ENCODE peak calls at places on chromosomes 3 and 15, in ten cellular contexts. One of them, this sample, is unnamed.

GRCh38 chr15:67506775-67507747 is 13.9 kb upstream of the C15orf61 start:
- DNase-seq in stomach: no peak
- DNase-seq in ovary: no peak
- DNase-seq in HCT116: no peak
- DNase-seq in suprapubic skin: no peak
- DNase-seq in lower leg skin: no peak
- DNase-seq in GM12891: no peak
- DNase-seq in heart left ventricle: no peak
- DNase-seq in uterus: no peak
- DNase-seq in A549: no peak
- DNase-seq in this sample: no peak

GRCh38 chr3:168847293-168847883 is 751.7 kb upstream of the GOLIM4 start:
- DNase-seq in heart left ventricle: no peak
- DNase-seq in A549: no peak
- DNase-seq in ovary: no peak
- DNase-seq in stomach: no peak
- DNase-seq in GM12891: no peak
- DNase-seq in lower leg skin: no peak
- DNase-seq in suprapubic skin: no peak
- DNase-seq in HCT116: no peak
- DNase-seq in uterus: no peak
- DNase-seq in this sample: peak

GRCh38 chr15:71042356-71042922 is 72.8 kb upstream of the THSD4 start:
- DNase-seq in uterus: no peak
- DNase-seq in GM12891: no peak
- DNase-seq in suprapubic skin: no peak
- DNase-seq in lower leg skin: no peak
- DNase-seq in HCT116: no peak
- DNase-seq in heart left ventricle: no peak
- DNase-seq in stomach: no peak
- DNase-seq in A549: no peak
- DNase-seq in ovary: no peak
- DNase-seq in this sample: no peak

GRCh38 chr15:83208357-83208661 is 686 bp upstream of the HDGFL3 start:
- DNase-seq in GM12891: no peak
- DNase-seq in HCT116: no peak
- DNase-seq in ovary: no peak
- DNase-seq in lower leg skin: no peak
- DNase-seq in uterus: no peak
- DNase-seq in stomach: no peak
- DNase-seq in suprapubic skin: no peak
- DNase-seq in A549: no peak
- DNase-seq in heart left ventricle: no peak
- DNase-seq in this sample: peak

GRCh38 chr15:80989110-80989517 is 505 bp downstream of the MESD start:
- DNase-seq in lower leg skin: no peak
- DNase-seq in HCT116: no peak
- DNase-seq in GM12891: no peak
- DNase-seq in A549: peak
- DNase-seq in uterus: no peak
- DNase-seq in ovary: peak
- DNase-seq in heart left ventricle: no peak
- DNase-seq in stomach: no peak
- DNase-seq in suprapubic skin: no peak
- DNase-seq in this sample: no peak

GRCh38 chr15:96079882-96080281 is 250.6 kb upstream of the NR2F2 start:
- DNase-seq in stomach: no peak
- DNase-seq in GM12891: no peak
- DNase-seq in heart left ventricle: no peak
- DNase-seq in ovary: no peak
- DNase-seq in suprapubic skin: no peak
- DNase-seq in A549: no peak
- DNase-seq in lower leg skin: no peak
- DNase-seq in HCT116: no peak
- DNase-seq in uterus: no peak
- DNase-seq in this sample: no peak

GRCh38 chr15:95302809-95303208 is 1027.7 kb upstream of the NR2F2 start:
- DNase-seq in heart left ventricle: no peak
- DNase-seq in A549: no peak
- DNase-seq in stomach: no peak
- DNase-seq in lower leg skin: no peak
- DNase-seq in ovary: no peak
- DNase-seq in uterus: no peak
- DNase-seq in HCT116: no peak
- DNase-seq in suprapubic skin: no peak
- DNase-seq in GM12891: no peak
- DNase-seq in this sample: no peak

GRCh38 chr15:69718916-69719315 is 266.3 kb downstream of the RPLP1 start:
- DNase-seq in heart left ventricle: peak
- DNase-seq in uterus: no peak
- DNase-seq in lower leg skin: peak
- DNase-seq in HCT116: no peak
- DNase-seq in A549: no peak
- DNase-seq in ovary: no peak
- DNase-seq in stomach: no peak
- DNase-seq in suprapubic skin: no peak
- DNase-seq in GM12891: no peak
- DNase-seq in this sample: no peak

GRCh38 chr3:32340039-32340438 is 51.6 kb upstream of the CMTM7 start:
- DNase-seq in uterus: no peak
- DNase-seq in suprapubic skin: no peak
- DNase-seq in stomach: no peak
- DNase-seq in GM12891: peak
- DNase-seq in heart left ventricle: no peak
- DNase-seq in HCT116: peak
- DNase-seq in ovary: no peak
- DNase-seq in lower leg skin: no peak
- DNase-seq in A549: peak
- DNase-seq in this sample: peak

GRCh38 chr3:138027821-138028220 is 17.9 kb downstream of the CLDN18 start:
- DNase-seq in ovary: no peak
- DNase-seq in suprapubic skin: no peak
- DNase-seq in stomach: no peak
- DNase-seq in GM12891: no peak
- DNase-seq in uterus: no peak
- DNase-seq in heart left ventricle: no peak
- DNase-seq in HCT116: no peak
- DNase-seq in A549: no peak
- DNase-seq in lower leg skin: no peak
- DNase-seq in this sample: no peak

GRCh38 chr3:24048843-24049242 is 103.8 kb downstream of the NR1D2 start:
- DNase-seq in GM12891: no peak
- DNase-seq in A549: no peak
- DNase-seq in HCT116: no peak
- DNase-seq in suprapubic skin: no peak
- DNase-seq in uterus: no peak
- DNase-seq in ovary: no peak
- DNase-seq in stomach: no peak
- DNase-seq in heart left ventricle: no peak
- DNase-seq in lower leg skin: peak
- DNase-seq in this sample: no peak

GRCh38 chr3:132180337-132180791 is 136.8 kb upstream of the ACP3 start:
- DNase-seq in lower leg skin: no peak
- DNase-seq in heart left ventricle: no peak
- DNase-seq in HCT116: peak
- DNase-seq in A549: peak
- DNase-seq in ovary: no peak
- DNase-seq in stomach: no peak
- DNase-seq in GM12891: no peak
- DNase-seq in uterus: no peak
- DNase-seq in suprapubic skin: no peak
- DNase-seq in this sample: peak

GRCh38 chr3:96900059-96900458 is 85.7 kb downstream of the EPHA6 start:
- DNase-seq in heart left ventricle: no peak
- DNase-seq in ovary: no peak
- DNase-seq in GM12891: no peak
- DNase-seq in A549: no peak
- DNase-seq in HCT116: no peak
- DNase-seq in uterus: no peak
- DNase-seq in lower leg skin: no peak
- DNase-seq in suprapubic skin: no peak
- DNase-seq in stomach: no peak
- DNase-seq in this sample: no peak

GRCh38 chr15:43329222-43329959 is 982 bp downstream of the LCMT2 start:
- DNase-seq in stomach: peak
- DNase-seq in GM12891: no peak
- DNase-seq in lower leg skin: peak
- DNase-seq in HCT116: no peak
- DNase-seq in heart left ventricle: no peak
- DNase-seq in uterus: no peak
- DNase-seq in suprapubic skin: no peak
- DNase-seq in A549: no peak
- DNase-seq in ovary: no peak
- DNase-seq in this sample: peak

GRCh38 chr3:191290311-191291025 is 38.7 kb upstream of the CCDC50 start:
- DNase-seq in uterus: no peak
- DNase-seq in HCT116: no peak
- DNase-seq in ovary: no peak
- DNase-seq in lower leg skin: no peak
- DNase-seq in A549: no peak
- DNase-seq in GM12891: no peak
- DNase-seq in stomach: no peak
- DNase-seq in heart left ventricle: no peak
- DNase-seq in suprapubic skin: no peak
- DNase-seq in this sample: no peak

GRCh38 chr3:196712514-196713413 is 587 bp downstream of the PIGX start:
- DNase-seq in HCT116: no peak
- DNase-seq in ovary: peak
- DNase-seq in lower leg skin: no peak
- DNase-seq in GM12891: no peak
- DNase-seq in A549: peak
- DNase-seq in heart left ventricle: peak
- DNase-seq in uterus: peak
- DNase-seq in stomach: peak
- DNase-seq in suprapubic skin: peak
- DNase-seq in this sample: no peak
- TF ChIP-seq POLR2A in HCT116: no peak
- TF ChIP-seq POLR2A in ovary: no peak
- TF ChIP-seq POLR2A in lower leg skin: no peak
- TF ChIP-seq POLR2A in GM12891: no peak
- TF ChIP-seq POLR2A in A549: no peak
- TF ChIP-seq POLR2A in heart left ventricle: no peak
- TF ChIP-seq POLR2A in uterus: no peak
- TF ChIP-seq POLR2A in stomach: no peak
- TF ChIP-seq POLR2A in suprapubic skin: peak
- TF ChIP-seq POLR2A in this sample: peak

DNA sequence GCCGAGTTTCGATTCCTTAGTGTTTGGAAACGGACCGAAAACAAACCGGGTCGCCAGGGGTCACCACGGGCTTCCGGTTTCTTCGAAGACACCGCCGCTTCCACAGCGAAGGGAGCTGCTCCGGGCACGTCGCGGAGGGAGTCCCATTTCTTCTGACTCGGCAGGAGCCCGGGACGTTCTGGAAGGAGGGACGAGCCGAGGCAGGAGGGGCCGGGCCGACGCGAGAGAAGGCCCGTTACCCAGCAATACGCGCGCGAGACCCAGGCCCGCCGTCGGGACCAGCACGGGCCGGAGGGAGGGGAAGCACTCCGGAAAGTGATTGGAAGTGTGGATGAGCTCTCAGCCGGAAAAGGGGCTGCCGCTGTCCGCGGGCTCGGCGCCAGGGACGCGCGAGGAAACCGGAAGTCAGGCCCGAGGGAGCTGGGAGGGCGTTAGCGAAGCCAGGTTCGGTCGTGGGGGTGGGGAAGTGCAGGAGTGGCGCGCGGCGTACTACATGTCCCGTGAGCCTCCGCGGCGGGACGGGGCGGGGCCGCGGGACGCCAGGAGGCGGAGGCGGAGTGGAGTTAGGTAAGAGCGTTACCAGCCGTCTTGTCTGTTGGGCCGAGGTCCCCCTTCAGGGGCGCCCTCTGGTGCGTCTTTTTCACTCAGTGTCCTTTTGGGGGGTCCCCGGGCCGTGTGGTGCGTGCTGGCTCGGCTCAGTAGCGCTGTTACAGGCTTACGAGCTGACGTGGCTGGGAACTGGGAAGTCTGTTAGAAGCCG is at the start of the genes AZI2 and ZCWPW2:
- DNase-seq in stomach: peak
- DNase-seq in A549: peak
- DNase-seq in GM12891: peak
- DNase-seq in uterus: peak
- DNase-seq in lower leg skin: peak
- DNase-seq in suprapubic skin: peak
- DNase-seq in ovary: peak
- DNase-seq in HCT116: peak
- DNase-seq in heart left ventricle: peak
- DNase-seq in this sample: peak
- TF ChIP-seq POLR2A in stomach: peak
- TF ChIP-seq POLR2A in A549: peak
- TF ChIP-seq POLR2A in GM12891: peak
- TF ChIP-seq POLR2A in uterus: peak
- TF ChIP-seq POLR2A in lower leg skin: peak
- TF ChIP-seq POLR2A in suprapubic skin: peak
- TF ChIP-seq POLR2A in ovary: peak
- TF ChIP-seq POLR2A in HCT116: peak
- TF ChIP-seq POLR2A in heart left ventricle: no peak
- TF ChIP-seq POLR2A in this sample: peak

GRCh38 chr15:100349696-100350433 is 8.1 kb upstream of the ADAMTS17 start:
- DNase-seq in suprapubic skin: peak
- DNase-seq in heart left ventricle: peak
- DNase-seq in lower leg skin: peak
- DNase-seq in uterus: peak
- DNase-seq in ovary: peak
- DNase-seq in A549: peak
- DNase-seq in HCT116: peak
- DNase-seq in GM12891: peak
- DNase-seq in stomach: peak
- DNase-seq in this sample: peak
- TF ChIP-seq POLR2A in suprapubic skin: no peak
- TF ChIP-seq POLR2A in heart left ventricle: no peak
- TF ChIP-seq POLR2A in lower leg skin: no peak
- TF ChIP-seq POLR2A in uterus: peak
- TF ChIP-seq POLR2A in ovary: peak
- TF ChIP-seq POLR2A in A549: no peak
- TF ChIP-seq POLR2A in HCT116: no peak
- TF ChIP-seq POLR2A in GM12891: no peak
- TF ChIP-seq POLR2A in stomach: no peak
- TF ChIP-seq POLR2A in this sample: no peak

DNA sequence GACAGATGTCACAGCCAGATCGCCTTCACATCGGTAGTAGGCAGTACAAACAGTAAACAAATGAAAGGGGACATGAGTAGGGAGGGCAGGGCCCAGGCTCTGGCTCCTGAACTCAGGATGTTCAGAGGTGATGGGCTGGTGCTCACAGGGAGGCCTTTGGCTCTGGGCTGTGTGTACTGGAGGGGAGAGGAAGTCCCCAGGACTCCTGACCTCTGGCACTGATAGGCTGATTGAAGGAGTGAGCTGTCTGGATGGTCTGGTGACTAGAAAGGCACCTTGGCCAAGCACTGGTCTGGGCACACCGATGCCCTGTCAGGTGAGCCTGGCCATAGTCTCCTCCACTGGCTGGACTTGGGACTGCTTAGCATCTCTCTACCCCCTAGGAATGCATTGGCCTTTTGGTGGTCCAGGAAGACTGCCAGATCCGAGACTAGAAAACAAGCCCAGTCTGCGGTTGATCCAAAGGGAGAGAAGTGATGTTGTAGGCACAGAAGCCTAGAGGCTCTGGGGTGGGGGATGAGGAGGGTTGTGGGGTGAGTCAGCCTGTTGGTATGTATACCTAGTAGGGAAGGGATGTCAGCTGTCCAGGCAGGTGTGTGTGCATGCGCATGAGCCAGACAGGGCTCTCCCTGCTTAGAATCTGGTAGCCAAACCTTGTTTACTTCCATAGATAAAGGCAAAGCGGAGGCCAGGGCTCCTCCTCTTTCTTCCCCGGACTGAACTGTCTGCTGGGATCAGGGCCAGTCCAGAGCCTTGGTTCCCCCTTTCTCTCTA is 1.9 kb downstream of the SPINT1 start:
- DNase-seq in ovary: no peak
- DNase-seq in HCT116: no peak
- DNase-seq in lower leg skin: peak
- DNase-seq in heart left ventricle: no peak
- DNase-seq in A549: no peak
- DNase-seq in stomach: peak
- DNase-seq in uterus: no peak
- DNase-seq in suprapubic skin: no peak
- DNase-seq in GM12891: no peak
- DNase-seq in this sample: no peak
- TF ChIP-seq POLR2A in ovary: no peak
- TF ChIP-seq POLR2A in HCT116: no peak
- TF ChIP-seq POLR2A in lower leg skin: no peak
- TF ChIP-seq POLR2A in heart left ventricle: no peak
- TF ChIP-seq POLR2A in A549: no peak
- TF ChIP-seq POLR2A in stomach: no peak
- TF ChIP-seq POLR2A in uterus: peak
- TF ChIP-seq POLR2A in suprapubic skin: no peak
- TF ChIP-seq POLR2A in GM12891: no peak
- TF ChIP-seq POLR2A in this sample: no peak